ENCODE peak calls at places on chromosomes 6 and 20, in ten cellular contexts. R, E, S, H, N, Q, D, A, T and B are unnamed samples.

GRCh38 chr6:15462717-15463525 is 199.9 kb downstream of the DTNBP1 start:
- DNase-seq in D (no peak), S (no peak), H (no peak), Q (no peak), A (no peak), N (no peak), T (no peak), E (no peak), R (no peak), B (no peak)

GRCh38 chr6:73746776-73747175 is 50.8 kb downstream of the CD109 start:
- DNase-seq in Q (peak), S (no peak), A (no peak), R (no peak), D (no peak), H (no peak), T (no peak), E (no peak), N (no peak), B (no peak)

GRCh38 chr20:21203036-21203656 is 77.3 kb downstream of the KIZ start:
- DNase-seq in E (no peak), A (no peak), N (no peak), Q (no peak), T (no peak), H (no peak), S (no peak), R (no peak), D (no peak), B (no peak)

GRCh38 chr20:43541214-43541613 is 17.6 kb upstream of the SGK2 start:
- DNase-seq in S (no peak), D (no peak), E (no peak), N (no peak), H (no peak), A (no peak), T (no peak), R (no peak), Q (peak), B (no peak)

GRCh38 chr6:81614292-81614691 is 138.2 kb downstream of the TENT5A start:
- DNase-seq in T (no peak), Q (peak), N (no peak), E (peak), R (peak), A (no peak), D (no peak), H (no peak), S (no peak), B (no peak)

GRCh38 chr20:20457392-20458126 is 89.7 kb downstream of the INSM1 start:
- DNase-seq in Q (peak), N (no peak), T (no peak), H (no peak), D (no peak), R (no peak), E (no peak), A (no peak), S (no peak), B (no peak)

GRCh38 chr6:100512203-100512862 is 47.6 kb upstream of the SIM1 start:
- DNase-seq in Q (peak), T (no peak), R (no peak), S (no peak), N (no peak), D (no peak), A (no peak), E (no peak), H (no peak), B (no peak)

GRCh38 chr20:24337074-24337473 is 132.4 kb upstream of the SYNDIG1 start:
- DNase-seq in R (no peak), Q (no peak), T (no peak), H (no peak), E (no peak), S (no peak), N (no peak), D (no peak), A (no peak), B (no peak)

GRCh38 chr6:154447929-154448328 is 62.6 kb downstream of the CNKSR3 start:
- DNase-seq in A (no peak), R (no peak), S (no peak), N (no peak), T (no peak), Q (peak), H (no peak), D (no peak), E (no peak), B (no peak)

GRCh38 chr6:3228046-3228671 is 706 bp upstream of the TUBB2B start:
- DNase-seq in D (no peak), R (peak), S (no peak), H (peak), N (peak), E (no peak), A (no peak), Q (no peak), T (no peak), B (no peak)

GRCh38 chr20:31811796-31812728 is 7.1 kb upstream of the MYLK2 start:
- DNase-seq in T (peak), Q (peak), R (no peak), H (no peak), E (no peak), N (no peak), S (no peak), D (no peak), A (no peak), B (no peak)

GRCh38 chr6:53410508-53411258 is 61.9 kb upstream of the ELOVL5 start:
- DNase-seq in D (no peak), R (peak), T (peak), Q (peak), S (no peak), A (peak), E (peak), H (peak), N (peak), B (peak)